ENCODE peak calls at places on chromosomes 7 and 10, in seven cellular contexts. P is gastrocnemius medialis, O is cardiac muscle cell, I is lung, L is MM.1S, U is RWPE2, N is Panc1. Z is an unnamed sample.

GRCh38 chr7:141097430-141097829 is 23.6 kb downstream of the TMEM178B start:
- DNase-seq in N (no peak), O (peak), U (no peak), P (no peak), I (no peak), L (peak), Z (no peak)

GRCh38 chr7:143900230-143900766 is 1.7 kb downstream of the TCAF1 start:
- DNase-seq in L (no peak), U (no peak), P (no peak), O (no peak), I (no peak), N (peak), Z (peak)

GRCh38 chr7:37420931-37421330 is 27.7 kb downstream of the ELMO1 start:
- DNase-seq in P (peak), U (no peak), L (no peak), O (no peak), N (no peak), I (no peak), Z (no peak)

GRCh38 chr7:101819913-101820522 is 2.6 kb downstream of the CUX1 start:
- DNase-seq in P (no peak), U (no peak), N (no peak), I (no peak), L (no peak), O (no peak), Z (no peak)

GRCh38 chr10:59942556-59942955 is 36.2 kb upstream of the CCDC6 start:
- DNase-seq in U (no peak), I (no peak), N (no peak), L (no peak), P (no peak), O (no peak), Z (no peak)

GRCh38 chr7:3236268-3236667 is 64.8 kb upstream of the SDK1 start:
- DNase-seq in L (no peak), N (no peak), U (no peak), O (no peak), P (no peak), I (no peak), Z (no peak)

GRCh38 chr7:106848851-106849442 is 16.1 kb upstream of the PIK3CG start:
- DNase-seq in U (no peak), I (no peak), N (no peak), L (no peak), P (no peak), O (no peak), Z (no peak)

GRCh38 chr10:24382979-24383663 is 174.2 kb downstream of the KIAA1217 start:
- DNase-seq in P (no peak), I (no peak), L (no peak), N (no peak), U (peak), O (no peak), Z (peak)

GRCh38 chr7:105697753-105698152 is 116.5 kb upstream of the EFCAB10 start:
- DNase-seq in U (no peak), I (no peak), O (no peak), N (no peak), P (no peak), L (no peak), Z (no peak)

GRCh38 chr7:70016044-70016770 is 417.9 kb downstream of the AUTS2 start:
- DNase-seq in N (no peak), P (no peak), U (no peak), L (no peak), I (no peak), O (no peak), Z (no peak)

GRCh38 chr7:11623093-11623678 is 208.8 kb downstream of the THSD7A start:
- DNase-seq in O (no peak), P (no peak), L (no peak), U (no peak), I (no peak), N (no peak), Z (no peak)

GRCh38 chr7:6604458-6604857 is 11.0 kb upstream of the ZNF853 start:
- DNase-seq in U (no peak), N (no peak), L (no peak), I (no peak), P (no peak), O (no peak), Z (no peak)

GRCh38 chr10:124316316-124316715 is 102.4 kb downstream of the OAT start:
- DNase-seq in I (no peak), P (no peak), L (no peak), O (no peak), U (no peak), N (no peak), Z (no peak)

GRCh38 chr10:112283100-112283499 is at the start of gene TECTB:
- DNase-seq in O (no peak), L (no peak), N (no peak), I (no peak), U (no peak), P (no peak), Z (no peak)

GRCh38 chr7:141227454-141227853 is 153.6 kb downstream of the TMEM178B start:
- DNase-seq in U (no peak), I (no peak), L (no peak), N (no peak), P (no peak), O (no peak), Z (no peak)

GRCh38 chr10:25465582-25466372 is 291.0 kb downstream of the GPR158 start:
- DNase-seq in U (no peak), O (no peak), P (no peak), L (no peak), I (no peak), N (peak), Z (no peak)

GRCh38 chr7:127857464-127857841 is 173.8 kb downstream of the LRRC4 start:
- DNase-seq in O (no peak), N (no peak), P (no peak), L (no peak), U (no peak), I (no peak), Z (no peak)

GRCh38 chr10:78416031-78416800 is 382.6 kb downstream of the RPS24 start:
- DNase-seq in U (no peak), O (no peak), N (no peak), I (no peak), L (no peak), P (no peak), Z (no peak)

GRCh38 chr10:42981358-42982236 is 95.3 kb upstream of the RET start:
- DNase-seq in N (no peak), U (no peak), P (no peak), O (no peak), I (no peak), L (no peak), Z (no peak)

GRCh38 chr10:110843031-110843430 is 28.7 kb upstream of the PDCD4 start:
- DNase-seq in U (no peak), L (peak), O (no peak), N (no peak), P (no peak), I (no peak), Z (no peak)

GRCh38 chr7:139018910-139019309 is 16.9 kb downstream of the ZC3HAV1L start:
- DNase-seq in N (no peak), P (no peak), I (no peak), U (no peak), O (no peak), L (no peak), Z (no peak)

GRCh38 chr7:5177060-5177459 is 13.0 kb upstream of the WIPI2 start:
- DNase-seq in I (peak), N (no peak), O (no peak), P (peak), L (no peak), U (peak), Z (peak)

GRCh38 chr10:2137549-2138174 is 400.3 kb upstream of the ADARB2 start:
- DNase-seq in I (no peak), L (no peak), N (no peak), U (no peak), O (peak), P (no peak), Z (no peak)

GRCh38 chr10:4062072-4062471 is 277.1 kb upstream of the KLF6 start:
- DNase-seq in N (no peak), P (no peak), O (no peak), L (no peak), I (no peak), U (no peak), Z (no peak)

GRCh38 chr10:81082621-81083376 is 545.1 kb downstream of the SH2D4B start:
- DNase-seq in N (no peak), P (no peak), O (no peak), L (no peak), I (no peak), U (no peak), Z (no peak)

GRCh38 chr7:110090113-110090820 is 1000.7 kb upstream of the LRRN3 start:
- DNase-seq in I (no peak), O (no peak), L (peak), P (no peak), N (peak), U (no peak), Z (no peak)

GRCh38 chr7:28807396-28807994 is 150.6 kb downstream of the TRIL start:
- DNase-seq in O (no peak), L (no peak), P (no peak), N (no peak), I (no peak), U (no peak), Z (no peak)

GRCh38 chr7:75688200-75689136 is 50.3 kb downstream of the HIP1 start:
- DNase-seq in P (no peak), L (no peak), I (no peak), N (no peak), U (no peak), O (no peak), Z (peak)

GRCh38 chr7:75691793-75692543 is 46.8 kb downstream of the HIP1 start:
- DNase-seq in I (no peak), U (no peak), O (no peak), N (no peak), P (no peak), L (no peak), Z (no peak)

GRCh38 chr7:75690121-75690523 is 48.6 kb downstream of the HIP1 start:
- DNase-seq in L (no peak), I (no peak), O (no peak), P (no peak), U (no peak), N (no peak), Z (no peak)

GRCh38 chr7:75687246-75688088 is 51.3 kb downstream of the HIP1 start:
- DNase-seq in L (no peak), O (no peak), I (no peak), P (no peak), N (no peak), U (no peak), Z (no peak)

GRCh38 chr7:75689246-75690099 is 49.3 kb downstream of the HIP1 start:
- DNase-seq in L (no peak), N (no peak), O (no peak), U (no peak), P (no peak), I (no peak), Z (no peak)
- H3K27ac ChIP-seq in L (no peak), N (no peak), O (no peak), U (no peak), P (no peak), I (no peak), Z (no peak)

DNA sequence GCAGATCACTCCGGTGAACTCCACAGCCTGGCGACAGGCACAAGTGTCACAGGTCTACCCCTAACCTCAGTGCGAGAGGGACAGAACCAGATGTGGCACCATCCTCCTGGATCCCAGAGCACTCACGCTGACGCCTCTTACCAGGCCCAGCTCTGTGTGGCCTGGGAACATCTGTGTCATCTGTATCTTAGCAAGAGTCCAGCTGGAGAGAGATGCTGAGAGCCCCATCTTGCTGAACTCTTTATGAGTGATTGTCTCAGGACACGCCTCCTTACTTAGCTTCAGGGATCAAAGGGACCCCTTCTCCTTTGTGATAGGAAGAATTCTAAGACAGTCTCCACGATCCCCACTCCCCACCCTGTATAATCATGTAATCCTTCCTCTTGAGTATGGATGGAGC is 10.0 kb upstream of the PROSER2 start:
- DNase-seq in I (no peak), U (no peak), O (no peak), L (no peak), N (no peak), P (no peak), Z (no peak)
- H3K4me3 ChIP-seq in I (no peak), U (no peak), O (no peak), L (no peak), N (no peak), P (no peak), Z (no peak)

DNA sequence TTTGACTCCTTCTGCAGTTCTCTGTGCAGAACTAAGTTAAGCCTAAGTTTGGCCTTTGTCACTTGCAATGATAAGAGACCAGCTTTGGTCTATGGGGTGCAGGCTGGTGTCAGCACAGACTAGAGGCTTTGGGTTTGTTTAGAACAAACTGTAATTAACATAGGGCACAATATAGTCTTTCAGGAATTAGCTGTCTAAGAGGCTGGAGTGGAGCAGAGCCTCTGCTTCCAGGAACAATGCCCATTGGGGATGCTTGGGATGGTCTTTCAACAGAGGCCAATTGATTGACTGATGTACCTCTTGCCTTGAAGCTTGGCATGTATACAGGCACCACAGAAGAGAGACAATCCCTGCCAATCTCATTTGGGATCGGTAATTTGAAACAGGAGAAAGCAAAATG is 4.7 kb downstream of the SUFU start:
- DNase-seq in O (no peak), N (no peak), U (no peak), P (no peak), L (no peak), I (no peak), Z (no peak)
- H3K27ac ChIP-seq in O (no peak), N (no peak), U (no peak), P (peak), L (no peak), I (no peak), Z (no peak)

DNA sequence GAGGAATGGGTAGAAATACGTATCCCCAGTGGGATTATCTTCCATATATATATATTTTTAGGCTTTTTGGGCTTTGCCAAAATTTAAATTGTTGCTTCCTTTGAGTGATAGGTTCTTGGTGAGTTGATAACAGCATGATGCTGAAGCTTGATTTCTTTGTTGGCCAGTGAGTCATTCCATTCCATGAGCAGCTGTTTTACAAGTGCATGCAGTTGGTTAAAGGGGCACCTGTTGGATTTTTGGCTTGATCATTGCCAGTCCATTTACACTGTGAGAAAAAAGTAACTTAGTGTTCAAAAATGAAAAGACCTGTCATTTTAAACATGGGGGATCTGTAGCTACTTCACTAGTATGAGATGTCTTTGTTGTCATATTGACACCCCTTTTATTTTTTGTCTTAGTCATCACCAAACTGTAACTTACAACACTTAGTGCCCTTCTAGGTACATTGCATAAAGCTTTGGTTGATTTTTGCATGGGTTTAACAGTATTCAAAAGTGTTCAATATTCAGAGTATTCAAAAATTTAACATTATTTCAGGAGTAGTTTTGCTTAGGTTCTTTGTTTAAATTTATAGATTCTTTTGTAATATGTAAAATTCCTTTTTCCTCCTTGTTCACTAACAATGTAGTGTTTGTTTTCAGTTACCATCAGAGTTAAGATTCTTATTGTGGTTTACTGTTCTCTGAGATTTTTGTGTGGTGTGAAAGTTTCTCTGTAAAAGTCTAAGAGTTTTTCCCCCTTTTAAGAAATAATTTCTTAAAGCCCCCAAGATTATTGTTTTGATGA is 8.8 kb downstream of the AKAP9 start:
- DNase-seq in N (no peak), U (no peak), L (no peak), O (no peak), I (no peak), P (no peak), Z (no peak)
- H3K4me3 ChIP-seq in N (no peak), U (no peak), L (no peak), O (no peak), I (no peak), P (no peak), Z (no peak)

DNA sequence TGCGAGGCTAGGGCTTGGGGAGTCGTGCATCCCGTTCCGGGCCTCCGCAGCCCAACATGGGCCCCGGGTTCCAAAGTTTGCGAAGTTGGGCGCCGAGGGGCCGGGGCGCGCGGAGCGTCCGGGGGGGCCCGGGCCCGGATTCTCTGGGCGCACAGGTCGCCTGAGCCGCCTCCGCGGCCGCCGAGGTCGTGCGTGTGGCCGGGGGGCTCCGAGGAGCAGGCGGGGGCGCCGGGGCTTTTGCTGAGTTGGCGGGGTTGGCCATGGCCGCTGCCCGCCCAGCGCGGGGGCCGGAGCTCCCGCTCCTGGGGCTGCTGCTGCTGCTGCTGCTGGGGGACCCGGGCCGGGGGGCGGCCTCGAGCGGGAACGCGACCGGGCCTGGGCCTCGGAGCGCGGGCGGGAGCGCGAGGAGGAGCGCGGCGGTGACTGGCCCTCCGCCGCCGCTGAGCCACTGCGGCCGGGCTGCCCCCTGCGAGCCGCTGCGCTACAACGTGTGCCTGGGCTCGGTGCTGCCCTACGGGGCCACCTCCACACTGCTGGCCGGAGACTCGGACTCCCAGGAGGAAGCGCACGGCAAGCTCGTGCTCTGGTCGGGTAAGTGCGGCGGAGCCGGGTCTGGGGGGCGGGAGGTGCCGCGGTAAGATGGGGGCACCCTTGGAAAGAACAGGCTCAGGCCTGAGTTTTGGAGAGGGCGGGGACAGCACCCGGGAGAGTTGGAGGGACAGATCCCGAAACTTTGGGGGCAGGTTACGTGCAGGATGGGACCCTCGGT is 643 bp downstream of the SMO start:
- DNase-seq in P (no peak), I (no peak), U (no peak), N (no peak), O (peak), L (no peak), Z (peak)
- H3K27ac ChIP-seq in P (no peak), I (no peak), U (no peak), N (no peak), O (peak), L (no peak), Z (no peak)

DNA sequence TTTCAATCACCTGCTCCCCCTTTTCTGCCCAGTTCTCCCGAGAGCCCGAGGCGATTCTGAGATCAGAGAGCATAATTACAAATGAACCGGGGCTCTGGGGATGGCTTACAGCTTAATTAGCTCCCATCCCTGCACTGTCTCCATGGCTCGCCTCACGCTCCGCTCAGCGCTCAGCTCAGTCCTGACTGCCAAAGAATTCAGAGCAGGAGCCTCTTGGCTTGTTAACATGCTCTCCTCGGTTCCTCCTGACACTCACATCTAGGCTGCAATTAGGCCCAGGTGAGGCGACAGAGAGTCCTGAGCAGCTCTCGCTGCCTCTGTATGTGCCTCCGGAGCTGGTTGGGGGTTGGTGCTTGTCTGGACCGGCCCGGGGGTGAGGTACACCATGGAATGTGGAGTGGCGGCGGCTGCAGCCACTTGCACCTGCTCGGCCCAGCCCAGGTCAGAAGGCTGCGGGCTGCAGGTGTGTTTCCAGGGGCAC is 111.9 kb downstream of the WDR11 start:
- DNase-seq in N (no peak), O (no peak), U (no peak), I (peak), L (no peak), P (no peak), Z (no peak)
- H3K4me3 ChIP-seq in N (no peak), O (no peak), U (no peak), I (no peak), L (no peak), P (no peak), Z (no peak)

GRCh38 chr10:91590904-91591791 is 41.7 kb downstream of the PPP1R3C start:
- DNase-seq in U (no peak), N (no peak), O (peak), L (no peak), I (no peak), P (peak), Z (no peak)

GRCh38 chr10:91589015-91589655 is 43.7 kb downstream of the PPP1R3C start:
- DNase-seq in L (no peak), U (no peak), N (no peak), O (peak), I (no peak), P (peak), Z (peak)

GRCh38 chr10:91589656-91590035 is 43.2 kb downstream of the PPP1R3C start:
- DNase-seq in O (no peak), N (no peak), I (no peak), L (no peak), P (peak), U (no peak), Z (no peak)

GRCh38 chr10:91591792-91592165 is 41.1 kb downstream of the PPP1R3C start:
- DNase-seq in P (no peak), O (no peak), L (no peak), N (no peak), U (no peak), I (no peak), Z (no peak)

GRCh38 chr10:91590142-91590903 is 42.5 kb downstream of the PPP1R3C start:
- DNase-seq in P (peak), L (no peak), U (no peak), I (no peak), N (no peak), O (no peak), Z (peak)
- H3K27ac ChIP-seq in P (peak), L (no peak), U (peak), I (peak), N (no peak), O (peak), Z (peak)

GRCh38 chr7:73671317-73671651 is 3.7 kb downstream of the VPS37D start:
- DNase-seq in I (no peak), N (no peak), O (no peak), P (no peak), U (no peak), L (no peak), Z (peak)
- H3K4me3 ChIP-seq in I (no peak), N (no peak), O (no peak), P (no peak), U (no peak), L (no peak), Z (no peak)

GRCh38 chr7:98881561-98882315 is 3.4 kb downstream of the TRRAP start:
- DNase-seq in I (no peak), N (no peak), P (no peak), U (no peak), O (no peak), L (peak), Z (no peak)

GRCh38 chr7:98879198-98879988 is 1.1 kb downstream of the TRRAP start:
- DNase-seq in L (peak), U (no peak), I (no peak), O (peak), P (peak), N (no peak), Z (peak)

GRCh38 chr7:98878365-98879197 is at the start of gene TRRAP:
- DNase-seq in I (peak), O (peak), L (peak), U (no peak), N (no peak), P (peak), Z (peak)

GRCh38 chr7:98880485-98880884 is 2.2 kb downstream of the TRRAP start:
- DNase-seq in I (no peak), N (no peak), P (no peak), U (no peak), O (no peak), L (no peak), Z (no peak)

GRCh38 chr7:98879989-98880337 is 1.6 kb downstream of the TRRAP start:
- DNase-seq in N (no peak), I (no peak), O (no peak), U (no peak), P (no peak), L (no peak), Z (no peak)
- H3K27ac ChIP-seq in N (peak), I (no peak), O (no peak), U (no peak), P (peak), L (peak), Z (peak)

Z was measured in psoas muscle.